ENCODE peak calls at places on chromosomes 5 and 9, in six cellular contexts. S, M, V, J, O and T are unnamed samples.

GRCh38 chr5:57412010-57412409 is 70.6 kb downstream of the ACTBL2 start:
- DNase-seq in S (no peak), M (no peak), V (peak; percentile 47), J (no peak), O (no peak), T (peak; percentile 19)

GRCh38 chr9:129697111-129697955 is 31.9 kb downstream of the PRRX2 start:
- DNase-seq in S (peak; percentile 31), M (no peak), V (peak; percentile 87), J (peak; percentile 77), O (no peak), T (no peak)

GRCh38 chr5:80141147-80141671 is 106.1 kb downstream of the THBS4 start:
- DNase-seq in S (no peak), M (no peak), V (peak; percentile 56), J (peak; percentile 68), O (no peak), T (peak; percentile 83)

GRCh38 chr5:133353741-133354140 is 258.6 kb downstream of the FSTL4 start:
- DNase-seq in S (no peak), M (no peak), V (no peak), J (no peak), O (no peak), T (no peak)

GRCh38 chr5:72238712-72239445 is 81.2 kb downstream of the MRPS27 start:
- DNase-seq in S (no peak), M (no peak), V (no peak), J (no peak), O (peak; percentile 88), T (no peak)

GRCh38 chr5:32298056-32298420 is 14.7 kb downstream of the MTMR12 start:
- DNase-seq in S (no peak), M (no peak), V (no peak), J (no peak), O (no peak), T (peak; percentile 21)

GRCh38 chr5:152285764-152286163 is 119.3 kb downstream of the NMUR2 start:
- DNase-seq in S (no peak), M (no peak), V (no peak), J (no peak), O (no peak), T (no peak)

GRCh38 chr9:137050570-137050969 is 3.3 kb downstream of the ENTPD2 start:
- DNase-seq in S (no peak), M (no peak), V (no peak), J (no peak), O (no peak), T (no peak)

GRCh38 chr5:179873176-179873575 is 14.6 kb upstream of the MRNIP start:
- DNase-seq in S (no peak), M (no peak), V (no peak), J (no peak), O (no peak), T (no peak)

GRCh38 chr5:50302815-50303490 is 138.1 kb downstream of the EMB start:
- DNase-seq in S (no peak), M (no peak), V (no peak), J (no peak), O (no peak), T (no peak)

GRCh38 chr5:114153392-114153791 is 208.5 kb upstream of the KCNN2 start:
- DNase-seq in S (no peak), M (no peak), V (no peak), J (no peak), O (no peak), T (no peak)

GRCh38 chr5:113293613-113294340 is 141.0 kb downstream of the TSSK1B start:
- DNase-seq in S (no peak), M (no peak), V (peak; percentile 11), J (peak; percentile 77), O (peak; percentile 5), T (no peak)

GRCh38 chr9:4760122-4760521 is 19.1 kb upstream of the AK3 start:
- DNase-seq in S (no peak), M (no peak), V (no peak), J (no peak), O (no peak), T (peak; percentile 64)